ENCODE peak calls at places on chromosome 22, in ten cellular contexts. D, N, J, Q, I, V, H, S, F and E are unnamed samples.

GRCh38 chr22:29394931-29395581 is 6.7 kb upstream of the AP1B1 start:
- DNase-seq in F (peak), V (peak), N (peak), H (peak), D (peak), Q (peak), I (peak), J (peak), S (peak), E (peak)

GRCh38 chr22:49007013-49007653 is 820.5 kb downstream of the BRD1 start:
- DNase-seq in I (no peak), F (no peak), N (no peak), S (no peak), J (no peak), D (no peak), Q (no peak), H (no peak), V (no peak), E (no peak)

GRCh38 chr22:22824340-22825212 is 63.0 kb upstream of the IGLL5 start:
- DNase-seq in F (no peak), N (no peak), Q (no peak), I (no peak), V (no peak), H (no peak), D (no peak), J (no peak), S (no peak), E (no peak)

GRCh38 chr22:49294656-49295464 is 532.8 kb downstream of the BRD1 start:
- DNase-seq in D (no peak), F (no peak), H (no peak), J (no peak), I (no peak), N (no peak), V (no peak), S (no peak), Q (no peak), E (no peak)

GRCh38 chr22:47806894-47807293 is 1044.4 kb downstream of the TBC1D22A start:
- DNase-seq in F (no peak), I (no peak), Q (no peak), H (no peak), V (no peak), S (no peak), D (no peak), J (no peak), N (no peak), E (no peak)

GRCh38 chr22:42320463-42321416 is 50.3 kb upstream of the TCF20 start:
- DNase-seq in H (no peak), J (no peak), S (no peak), F (no peak), I (no peak), D (no peak), V (no peak), N (no peak), Q (no peak), E (no peak)

GRCh38 chr22:19374410-19374809 is 57.1 kb downstream of the HIRA start:
- DNase-seq in F (no peak), D (no peak), S (no peak), H (no peak), I (no peak), Q (no peak), V (no peak), J (no peak), N (no peak), E (no peak)

GRCh38 chr22:42770941-42771647 is 50.4 kb upstream of the A4GALT start:
- DNase-seq in F (no peak), H (no peak), J (no peak), N (no peak), V (no peak), Q (no peak), I (no peak), S (no peak), D (no peak), E (no peak)

GRCh38 chr22:49022816-49023160 is 804.9 kb downstream of the BRD1 start:
- DNase-seq in F (no peak), I (no peak), S (no peak), Q (no peak), H (no peak), D (no peak), N (no peak), J (no peak), V (no peak), E (no peak)

GRCh38 chr22:39661842-39662676 is 91.5 kb downstream of the CACNA1I start:
- DNase-seq in I (peak), H (peak), N (no peak), D (no peak), Q (no peak), J (peak), F (peak), S (peak), V (no peak), E (no peak)

GRCh38 chr22:48874956-48875355 is 952.7 kb downstream of the BRD1 start:
- DNase-seq in J (no peak), H (no peak), D (no peak), Q (no peak), I (no peak), V (no peak), F (peak), S (no peak), N (no peak), E (no peak)

GRCh38 chr22:27632451-27633295 is 168.9 kb downstream of the MN1 start:
- DNase-seq in V (no peak), N (peak), J (no peak), D (no peak), F (no peak), S (no peak), I (no peak), Q (no peak), H (no peak), E (no peak)

GRCh38 chr22:29314074-29314473 is 1.4 kb downstream of the RASL10A start:
- DNase-seq in Q (no peak), F (no peak), I (no peak), V (no peak), D (no peak), S (no peak), H (no peak), J (no peak), N (no peak), E (no peak)

GRCh38 chr22:44678245-44678979 is 23.6 kb upstream of the PRR5 start:
- DNase-seq in Q (no peak), J (no peak), V (no peak), H (no peak), I (no peak), S (no peak), N (no peak), F (no peak), D (no peak), E (no peak)

GRCh38 chr22:39514373-39514973 is 5.9 kb upstream of the ATF4 start:
- DNase-seq in N (peak), F (peak), H (no peak), Q (no peak), V (no peak), J (peak), S (no peak), I (no peak), D (no peak), E (no peak)

GRCh38 chr22:23898006-23898974 is 4.1 kb downstream of the MIF start:
- DNase-seq in I (no peak), J (no peak), Q (no peak), F (no peak), S (no peak), V (no peak), H (no peak), N (no peak), D (no peak), E (no peak)

GRCh38 chr22:27247691-27248434 is 553.7 kb downstream of the MN1 start:
- DNase-seq in H (no peak), Q (no peak), D (no peak), V (no peak), J (no peak), S (no peak), I (no peak), N (peak), F (peak), E (no peak)

GRCh38 chr22:25696763-25697710 is 45.0 kb upstream of the MYO18B start:
- DNase-seq in S (no peak), H (no peak), V (no peak), I (no peak), F (no peak), J (no peak), Q (no peak), D (peak), N (no peak), E (no peak)

GRCh38 chr22:23997092-23997491 is 8.2 kb downstream of the GSTT4 start:
- DNase-seq in V (no peak), J (no peak), D (no peak), I (no peak), F (no peak), Q (no peak), N (no peak), H (no peak), S (no peak), E (no peak)

GRCh38 chr22:50123119-50123518 is 33.3 kb downstream of the MOV10L1 start:
- DNase-seq in S (no peak), V (no peak), J (no peak), F (no peak), D (no peak), H (no peak), Q (no peak), N (no peak), I (no peak), E (no peak)

GRCh38 chr22:19522190-19522880 is 1.9 kb downstream of the CLDN5 start:
- DNase-seq in V (no peak), D (no peak), H (no peak), S (no peak), F (peak), Q (no peak), N (peak), J (no peak), I (no peak), E (no peak)

GRCh38 chr22:24978308-24978707 is 25.8 kb downstream of the KIAA1671 start:
- DNase-seq in I (no peak), Q (no peak), S (no peak), V (no peak), F (no peak), D (no peak), J (no peak), N (no peak), H (no peak), E (no peak)

GRCh38 chr22:45224331-45224730 is 16.4 kb downstream of the KIAA0930 start:
- DNase-seq in F (no peak), D (no peak), H (no peak), I (no peak), Q (no peak), N (no peak), S (no peak), J (no peak), V (no peak), E (no peak)

GRCh38 chr22:29310863-29311339 is 4.5 kb downstream of the GAS2L1 start:
- DNase-seq in J (peak), N (peak), I (peak), Q (peak), V (peak), D (peak), S (no peak), F (peak), H (no peak), E (peak)

GRCh38 chr22:17198188-17199130 is 20.8 kb downstream of the ADA2 start:
- DNase-seq in Q (no peak), H (no peak), V (no peak), D (no peak), N (peak), I (no peak), J (no peak), F (no peak), S (no peak), E (peak)

GRCh38 chr22:19688301-19689290 is 25.7 kb upstream of the SEPTIN5 start:
- DNase-seq in J (no peak), F (no peak), N (no peak), I (no peak), D (no peak), Q (no peak), S (no peak), V (no peak), H (no peak), E (no peak)

GRCh38 chr22:19597399-19597735 is 73.2 kb upstream of the CLDN5 start:
- DNase-seq in V (no peak), D (no peak), N (peak), F (no peak), H (peak), I (peak), S (peak), J (peak), Q (no peak), E (no peak)

GRCh38 chr22:33867118-33867863 is 53.0 kb downstream of the LARGE1 start:
- DNase-seq in D (no peak), I (no peak), N (no peak), V (peak), Q (peak), S (no peak), F (no peak), J (no peak), H (no peak), E (no peak)